ENCODE peak calls at places on chromosomes 5 and 9, in ten cellular contexts. E is activated B cell treated with CpG ODN at 0.5 μM for 24 hours; W is D341Med; S is aorta; H is fibroblast of gingiva; G is mucosa of gallbladder; X is fibroblast of the aortic adventitia; V is cardiac fibroblast; C is HuH-7; Y is effector memory CD8-positive, alpha-beta T cell. R is an unnamed sample.

GRCh38 chr5:1917830-1918487 is 35.2 kb upstream of the IRX4 start:
- DNase-seq in C (no peak), E (no peak), X (no peak), S (no peak), W (no peak), Y (no peak), H (no peak), V (no peak), G (no peak), R (no peak)

GRCh38 chr9:68705636-68706578 is 867 bp downstream of the PIP5K1B start:
- DNase-seq in G (no peak), C (peak), X (no peak), E (peak), H (no peak), W (no peak), Y (no peak), S (peak), V (peak), R (no peak)

GRCh38 chr5:119878712-119879111 is 249.4 kb downstream of the FAM170A start:
- DNase-seq in Y (no peak), C (no peak), H (no peak), W (no peak), X (no peak), V (no peak), S (no peak), E (no peak), G (no peak), R (no peak)

GRCh38 chr5:169873642-169874041 is 106.7 kb downstream of the INSYN2B start:
- DNase-seq in E (no peak), C (no peak), V (peak), Y (no peak), G (no peak), H (peak), X (peak), S (no peak), W (no peak), R (no peak)

GRCh38 chr5:36152324-36153298 is 700 bp downstream of the SKP2 start:
- DNase-seq in W (no peak), H (peak), S (no peak), X (peak), V (peak), E (no peak), Y (peak), G (no peak), C (no peak), R (peak)

GRCh38 chr9:90167920-90168319 is 474.7 kb downstream of the DIRAS2 start:
- DNase-seq in V (no peak), G (no peak), S (no peak), H (no peak), W (no peak), C (no peak), Y (no peak), X (no peak), E (no peak), R (no peak)

GRCh38 chr5:65305913-65306312 is 175.8 kb downstream of the ADAMTS6 start:
- DNase-seq in H (peak), Y (no peak), X (no peak), S (no peak), V (peak), G (no peak), E (no peak), W (no peak), C (peak), R (no peak)

GRCh38 chr5:13478831-13479465 is 465.5 kb downstream of the DNAH5 start:
- DNase-seq in S (no peak), C (peak), W (peak), Y (no peak), E (no peak), V (peak), G (peak), H (peak), X (peak), R (no peak)

GRCh38 chr5:23260621-23261020 is 246.8 kb upstream of the PRDM9 start:
- DNase-seq in C (no peak), Y (no peak), G (no peak), E (no peak), X (no peak), W (no peak), V (no peak), S (no peak), H (no peak), R (no peak)

GRCh38 chr9:88529496-88529895 is 5.5 kb upstream of the NXNL2 start:
- DNase-seq in E (no peak), G (no peak), H (no peak), X (no peak), W (no peak), S (no peak), C (no peak), Y (no peak), V (no peak), R (no peak)

GRCh38 chr5:111254613-111255012 is 30.4 kb downstream of the CAMK4 start:
- DNase-seq in E (no peak), W (no peak), V (peak), X (peak), C (no peak), H (no peak), S (no peak), G (no peak), Y (peak), R (peak)

GRCh38 chr9:81557957-81558791 is 131.2 kb downstream of the TLE1 start:
- DNase-seq in V (peak), E (no peak), W (no peak), Y (no peak), S (no peak), H (peak), X (peak), C (no peak), G (peak), R (no peak)

GRCh38 chr5:38692780-38693507 is 136.5 kb upstream of the LIFR start:
- DNase-seq in S (no peak), H (no peak), E (no peak), V (no peak), W (no peak), C (peak), Y (no peak), G (no peak), X (no peak), R (no peak)

GRCh38 chr5:143315929-143316328 is 87.6 kb downstream of the NR3C1 start:
- DNase-seq in C (no peak), H (no peak), X (peak), G (no peak), E (no peak), V (no peak), S (no peak), W (no peak), Y (no peak), R (no peak)

GRCh38 chr9:27247756-27248155 is 49.2 kb downstream of the EQTN start:
- DNase-seq in Y (no peak), H (peak), S (no peak), W (peak), E (no peak), G (peak), X (peak), C (peak), V (peak), R (no peak)

GRCh38 chr9:17423681-17424011 is 155.2 kb upstream of the SH3GL2 start:
- DNase-seq in S (no peak), H (no peak), G (no peak), Y (no peak), V (no peak), E (no peak), W (no peak), X (no peak), C (no peak), R (no peak)

GRCh38 chr5:57586649-57587048 is 104.0 kb upstream of the ACTBL2 start:
- DNase-seq in V (no peak), X (peak), S (no peak), W (no peak), G (no peak), E (no peak), H (no peak), C (no peak), Y (no peak), R (no peak)

GRCh38 chr5:137621861-137622823 is 113.7 kb downstream of the KLHL3 start:
- DNase-seq in V (peak), G (no peak), H (peak), S (peak), W (no peak), Y (no peak), C (no peak), E (no peak), X (peak), R (no peak)

GRCh38 chr9:83403864-83404263 is 134.3 kb downstream of the FRMD3 start:
- DNase-seq in E (no peak), X (peak), Y (no peak), C (no peak), G (no peak), H (peak), S (no peak), W (no peak), V (peak), R (no peak)

GRCh38 chr5:35674049-35674448 is 56.4 kb downstream of the SPEF2 start:
- DNase-seq in H (no peak), G (no peak), C (no peak), V (no peak), E (no peak), Y (no peak), X (no peak), S (no peak), W (no peak), R (no peak)

GRCh38 chr5:71011194-71011792 is 13.8 kb downstream of the NAIP start:
- DNase-seq in W (no peak), E (no peak), Y (no peak), H (peak), X (no peak), V (no peak), S (no peak), G (no peak), C (no peak), R (no peak)

GRCh38 chr5:4419276-4419675 is 720.9 kb upstream of the ADAMTS16 start:
- DNase-seq in C (no peak), Y (no peak), V (no peak), G (peak), X (no peak), H (no peak), S (no peak), E (no peak), W (no peak), R (no peak)

GRCh38 chr9:99356512-99356971 is 134.5 kb downstream of the SEC61B start:
- DNase-seq in G (peak), C (no peak), E (no peak), H (peak), Y (no peak), V (no peak), W (no peak), S (peak), X (no peak), R (no peak)

GRCh38 chr5:156800982-156801381 is 49.1 kb upstream of the PPP1R2B start:
- DNase-seq in G (no peak), V (no peak), X (no peak), W (no peak), C (no peak), S (no peak), H (no peak), E (no peak), Y (no peak), R (no peak)

GRCh38 chr5:174699131-174699530 is 25.3 kb upstream of the MSX2 start:
- DNase-seq in E (no peak), H (no peak), S (no peak), G (no peak), V (no peak), C (no peak), Y (no peak), W (no peak), X (no peak), R (no peak)

GRCh38 chr5:56075361-56075760 is 80.6 kb upstream of the IL6ST start:
- DNase-seq in G (peak), H (peak), E (no peak), S (no peak), W (no peak), Y (no peak), V (peak), X (peak), C (no peak), R (no peak)

GRCh38 chr9:81372628-81373191 is 316.6 kb downstream of the TLE1 start:
- DNase-seq in C (no peak), Y (no peak), S (peak), H (peak), E (no peak), W (no peak), X (peak), V (peak), G (no peak), R (no peak)